ENCODE peak calls at places on chromosomes 7 and 10, in seven cellular contexts. T is IMR-90, F is neuronal stem cell, S is mesenchymal stem cell, O is mesendoderm, Z is trophoblast cell, W is H1. L is an unnamed sample.

GRCh38 chr10:24231200-24231599 is 22.3 kb downstream of the KIAA1217 start:
- DNase-seq in T (no peak), F (no peak), S (no peak), O (no peak), Z (no peak), W (no peak), L (no peak)

GRCh38 chr10:115941247-115941840 is 331.7 kb downstream of the GFRA1 start:
- DNase-seq in T (no peak), F (no peak), S (peak; percentile 48), O (no peak), Z (no peak), W (no peak), L (no peak)

GRCh38 chr7:101277155-101277554 is 32.3 kb upstream of the FIS1 start:
- DNase-seq in T (no peak), F (no peak), S (no peak), O (no peak), Z (no peak), W (no peak), L (no peak)

GRCh38 chr7:101507791-101508252 is 121.3 kb downstream of the MYL10 start:
- DNase-seq in T (peak; percentile 42), F (peak; percentile 75), S (peak; percentile 17), O (peak; percentile 91), Z (peak; percentile 92), W (no peak), L (peak; percentile 80)

GRCh38 chr10:123557366-123558108 is 108.6 kb upstream of the GPR26 start:
- DNase-seq in T (no peak), F (no peak), S (no peak), O (no peak), Z (no peak), W (no peak), L (no peak)

GRCh38 chr10:37734971-37735370 is 122.4 kb downstream of the ZNF248 start:
- DNase-seq in T (peak; percentile 12), F (no peak), S (no peak), O (peak; percentile 2), Z (peak; percentile 85), W (no peak), L (no peak)

GRCh38 chr10:127853868-127854768 is 38.6 kb downstream of the CLRN3 start:
- DNase-seq in T (peak; percentile 47), F (peak; percentile 73), S (peak; percentile 70), O (peak; percentile 76), Z (peak; percentile 87), W (peak; percentile 51), L (peak; percentile 77)

GRCh38 chr7:3065724-3066143 is 22.1 kb upstream of the CARD11 start:
- DNase-seq in T (peak; percentile 4), F (peak; percentile 20), S (peak; percentile 33), O (peak; percentile 89), Z (peak; percentile 39), W (peak; percentile 51), L (peak; percentile 88)

GRCh38 chr10:1434202-1434601 is 303.1 kb downstream of the ADARB2 start:
- DNase-seq in T (no peak), F (no peak), S (no peak), O (peak; percentile 40), Z (no peak), W (no peak), L (peak; percentile 55)

GRCh38 chr7:156109988-156110387 is 297.7 kb upstream of the SHH start:
- DNase-seq in T (no peak), F (no peak), S (no peak), O (no peak), Z (no peak), W (no peak), L (no peak)

GRCh38 chr7:158959954-158960353 is 103.6 kb downstream of the DYNC2I1 start:
- DNase-seq in T (no peak), F (no peak), S (no peak), O (no peak), Z (no peak), W (no peak), L (no peak)

GRCh38 chr10:119542357-119542989 is at the start of gene RGS10:
- DNase-seq in T (peak; percentile 72), F (peak; percentile 41), S (peak; percentile 78), O (peak; percentile 63), Z (peak; percentile 81), W (no peak), L (peak; percentile 78)

GRCh38 chr10:15084502-15084922 is 4.1 kb downstream of the ACBD7 start:
- DNase-seq in T (peak; percentile 92), F (peak; percentile 37), S (peak; percentile 71), O (peak; percentile 74), Z (peak; percentile 77), W (peak; percentile 54), L (peak; percentile 69)

GRCh38 chr10:132992433-132993215 is 50.3 kb upstream of the CFAP46 start:
- DNase-seq in T (no peak), F (no peak), S (no peak), O (no peak), Z (no peak), W (no peak), L (no peak)

GRCh38 chr10:49243139-49243538 is 54.9 kb upstream of the TMEM273 start:
- DNase-seq in T (no peak), F (no peak), S (no peak), O (no peak), Z (no peak), W (peak; percentile 21), L (peak; percentile 50)

GRCh38 chr7:96310106-96310505 is 11.8 kb downstream of the SLC25A13 start:
- DNase-seq in T (no peak), F (no peak), S (no peak), O (no peak), Z (no peak), W (no peak), L (no peak)

GRCh38 chr10:60350400-60350799 is 39.3 kb downstream of the ANK3 start:
- DNase-seq in T (peak; percentile 49), F (no peak), S (peak; percentile 53), O (no peak), Z (no peak), W (no peak), L (no peak)

GRCh38 chr7:66256281-66256680 is 51.1 kb downstream of the TPST1 start:
- DNase-seq in T (no peak), F (no peak), S (no peak), O (no peak), Z (no peak), W (no peak), L (no peak)

GRCh38 chr7:26794541-26794940 is 69.8 kb downstream of the SKAP2 start:
- DNase-seq in T (no peak), F (no peak), S (no peak), O (no peak), Z (no peak), W (no peak), L (no peak)

GRCh38 chr7:83065714-83066113 is 97.0 kb downstream of the PCLO start:
- DNase-seq in T (no peak), F (no peak), S (peak; percentile 18), O (no peak), Z (no peak), W (no peak), L (no peak)

GRCh38 chr7:105352018-105352612 is 36.6 kb downstream of the SRPK2 start:
- DNase-seq in T (peak; percentile 82), F (no peak), S (peak; percentile 91), O (no peak), Z (peak; percentile 21), W (no peak), L (no peak)

GRCh38 chr7:7264306-7265040 is 82.1 kb downstream of the C1GALT1 start:
- DNase-seq in T (no peak), F (no peak), S (no peak), O (no peak), Z (peak; percentile 89), W (no peak), L (no peak)

GRCh38 chr10:44313706-44314307 is 71.1 kb downstream of the CXCL12 start:
- DNase-seq in T (no peak), F (no peak), S (peak; percentile 6), O (no peak), Z (no peak), W (no peak), L (no peak)

DNA sequence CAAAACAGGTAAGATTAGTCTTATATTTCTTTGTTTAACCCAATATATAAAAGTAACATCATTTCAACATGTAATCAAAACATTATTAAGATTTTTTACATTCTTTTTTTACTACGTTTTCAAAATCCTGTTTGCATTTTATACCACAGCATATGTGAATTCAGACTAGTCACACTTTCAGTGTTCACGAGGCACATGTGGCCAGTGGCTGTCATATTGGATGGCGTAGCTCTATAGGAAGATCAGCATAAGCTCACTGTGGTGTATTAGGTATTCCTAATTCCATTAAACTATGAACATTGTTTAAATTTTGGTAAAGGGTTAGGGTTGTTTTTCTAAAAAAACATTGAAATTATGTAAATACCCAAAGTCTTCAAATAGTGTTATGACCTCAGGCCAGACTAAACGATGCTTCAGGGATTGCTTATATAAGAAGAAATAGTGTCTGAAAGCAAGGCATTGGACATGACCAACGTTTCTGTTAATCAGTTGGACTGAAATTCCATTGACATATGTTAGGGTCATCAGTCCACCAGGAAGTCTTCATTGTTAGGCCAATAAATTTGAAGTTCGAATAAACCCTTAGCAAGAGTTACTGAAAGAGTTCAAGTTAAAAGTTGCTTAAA is 97.0 kb downstream of the BICC1 start:
- DNase-seq in T (peak; percentile 63), F (no peak), S (no peak), O (no peak), Z (no peak), W (no peak), L (no peak)
- H3K79me1 ChIP-seq in T (peaks cover 14% of the 10 kb centered on the region), F (no peaks in the 10 kb centered on the region), S (peaks cover 2% of the 10 kb centered on the region), O (no peaks in the 10 kb centered on the region), Z (no peaks in the 10 kb centered on the region), W (no peaks in the 10 kb centered on the region), L (no peaks in the 10 kb centered on the region)

GRCh38 chr10:9427208-9427607 is 1372.7 kb downstream of the GATA3 start:
- DNase-seq in T (no peak), F (no peak), S (no peak), O (no peak), Z (no peak), W (no peak), L (no peak)
- H3K79me1 ChIP-seq in T (no peaks in the 10 kb centered on the region), F (no peaks in the 10 kb centered on the region), S (no peaks in the 10 kb centered on the region), O (no peaks in the 10 kb centered on the region), Z (no peaks in the 10 kb centered on the region), W (no peaks in the 10 kb centered on the region), L (no peaks in the 10 kb centered on the region)

DNA sequence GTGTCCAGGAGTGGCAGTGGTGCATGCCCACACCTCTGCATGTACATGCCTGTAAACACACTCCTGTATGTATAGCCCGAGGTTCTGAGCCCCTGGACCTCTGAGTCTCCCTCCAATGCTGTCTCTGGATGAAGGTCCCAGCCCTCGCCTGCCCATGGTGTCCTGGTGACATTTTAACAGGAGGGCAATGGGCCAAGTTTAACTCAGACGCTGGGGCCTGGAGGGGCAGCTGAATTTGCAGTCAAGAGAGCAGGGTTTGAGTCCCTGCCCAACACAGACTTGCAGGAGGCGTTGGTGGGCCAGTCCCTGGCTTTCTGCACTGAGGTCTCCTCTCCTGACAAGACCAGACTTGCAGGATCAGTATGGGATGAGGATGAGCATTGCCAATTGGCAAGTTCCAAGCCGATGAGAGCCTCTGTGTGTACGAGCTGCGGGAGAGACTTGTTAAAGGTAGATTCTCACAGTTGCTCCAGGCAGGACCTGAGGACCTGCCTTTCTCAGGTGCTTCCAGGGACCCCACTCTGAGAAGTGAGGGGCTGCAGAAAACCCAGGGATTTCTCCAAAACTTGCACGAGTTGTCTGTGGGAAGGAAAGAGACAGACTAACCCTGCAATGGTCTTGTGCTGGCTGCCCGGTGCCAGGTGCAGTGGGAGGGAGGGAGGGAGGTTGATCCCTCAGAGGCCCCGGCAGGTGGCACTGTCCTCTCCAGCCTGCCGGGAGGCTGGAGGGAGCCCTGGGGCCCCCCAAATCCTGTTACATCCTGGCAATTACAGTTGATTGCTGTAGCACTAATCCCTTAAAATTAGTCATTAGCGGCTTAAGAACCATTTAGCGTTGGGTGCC is 142.0 kb downstream of the ELFN1 start:
- DNase-seq in T (no peak), F (peak; percentile 21), S (no peak), O (peak; percentile 45), Z (no peak), W (no peak), L (no peak)
- H3K79me1 ChIP-seq in T (no peaks in the 10 kb centered on the region), F (peaks cover 2% of the 10 kb centered on the region), S (no peaks in the 10 kb centered on the region), O (no peaks in the 10 kb centered on the region), Z (no peaks in the 10 kb centered on the region), W (no peaks in the 10 kb centered on the region), L (no peaks in the 10 kb centered on the region)

GRCh38 chr7:14305233-14305866 is 315.9 kb upstream of the ETV1 start:
- DNase-seq in T (no peak), F (no peak), S (peak; percentile 11), O (no peak), Z (no peak), W (no peak), L (no peak)
- H3K79me1 ChIP-seq in T (no peaks in the 10 kb centered on the region), F (no peaks in the 10 kb centered on the region), S (no peaks in the 10 kb centered on the region), O (no peaks in the 10 kb centered on the region), Z (no peaks in the 10 kb centered on the region), W (no peaks in the 10 kb centered on the region), L (no peaks in the 10 kb centered on the region)